ENCODE peak calls at places on chromosomes 16 and 17, in nine cellular contexts. U is stomach; P is AG04450; G is SK-N-SH; B is neuronal stem cell; R is CD8-positive, alpha-beta T cell; O is effector memory CD4-positive, alpha-beta T cell; N is esophagus muscularis mucosa; D is adrenal gland. J is an unnamed sample.

GRCh38 chr17:80028030-80028429 is 7.6 kb downstream of the TBC1D16 start:
- DNase-seq in D (peak; percentile 32), U (no peak), G (no peak), R (no peak), B (no peak), O (no peak), N (no peak), P (no peak), J (peak; percentile 73)

GRCh38 chr17:29930399-29931010 is 477 bp upstream of the SSH2 start:
- DNase-seq in U (no peak), R (no peak), O (no peak), G (no peak), B (peak; percentile 57), P (no peak), D (no peak), N (no peak), J (no peak)

GRCh38 chr16:1379863-1380174 is 28.1 kb downstream of the GNPTG start:
- DNase-seq in R (no peak), U (no peak), B (no peak), D (no peak), O (no peak), N (no peak), G (no peak), P (no peak), J (peak; percentile 86)

GRCh38 chr16:89922477-89922883 is 662 bp upstream of the TUBB3 start:
- DNase-seq in O (no peak), B (peak; percentile 61), D (peak; percentile 99), P (peak; percentile 72), G (peak; percentile 75), U (peak; percentile 50), N (no peak), R (no peak), J (no peak)

GRCh38 chr16:35170610-35171009 is 1711.2 kb downstream of the TP53TG3F start:
- DNase-seq in R (no peak), U (no peak), N (no peak), G (no peak), P (no peak), O (no peak), D (no peak), B (no peak), J (no peak)

GRCh38 chr16:15963307-15963910 is 14.0 kb downstream of the ABCC1 start:
- DNase-seq in N (no peak), G (no peak), U (no peak), D (no peak), B (no peak), O (no peak), P (no peak), R (no peak), J (no peak)

GRCh38 chr17:28112199-28112995 is 69.9 kb downstream of the NLK start:
- DNase-seq in G (no peak), O (no peak), P (no peak), B (no peak), U (no peak), R (no peak), N (no peak), D (peak; percentile 12), J (no peak)

GRCh38 chr16:78473031-78473699 is 373.7 kb downstream of the WWOX start:
- DNase-seq in B (no peak), P (no peak), D (no peak), N (no peak), R (no peak), O (no peak), U (no peak), G (no peak), J (no peak)

GRCh38 chr17:61393550-61393903 is 6.1 kb upstream of the TBX2 start:
- DNase-seq in D (no peak), G (peak; percentile 66), N (no peak), O (no peak), U (no peak), P (no peak), R (no peak), B (no peak), J (peak; percentile 21)

GRCh38 chr17:13244511-13244910 is 226.7 kb upstream of the ELAC2 start:
- DNase-seq in O (no peak), U (no peak), G (no peak), N (no peak), P (no peak), R (no peak), D (no peak), B (no peak), J (no peak)

GRCh38 chr17:48240562-48241130 is 133.1 kb downstream of the SNX11 start:
- DNase-seq in U (no peak), B (no peak), O (no peak), G (no peak), P (no peak), N (no peak), D (no peak), R (no peak), J (no peak)

GRCh38 chr17:48588519-48588918 is 1.5 kb downstream of the HOXB3 start:
- DNase-seq in B (no peak), P (no peak), G (no peak), R (no peak), O (no peak), U (no peak), D (no peak), N (no peak), J (no peak)

GRCh38 chr16:12496866-12497265 is 306.8 kb downstream of the CPPED1 start:
- DNase-seq in N (no peak), R (no peak), O (no peak), B (no peak), P (no peak), U (no peak), G (no peak), D (no peak), J (no peak)

GRCh38 chr17:47803751-47804150 is 17.8 kb downstream of the OSBPL7 start:
- DNase-seq in D (no peak), G (peak; percentile 32), R (no peak), B (no peak), U (peak; percentile 7), P (no peak), N (no peak), O (no peak), J (no peak)

GRCh38 chr16:1014221-1014620 is 32.7 kb downstream of the SOX8 start:
- DNase-seq in P (no peak), D (no peak), N (no peak), G (no peak), U (no peak), B (no peak), R (no peak), O (no peak), J (no peak)

GRCh38 chr16:81997738-81998137 is 13.5 kb downstream of the SDR42E1 start:
- DNase-seq in U (no peak), D (peak; percentile 26), O (no peak), R (no peak), P (peak; percentile 11), N (no peak), B (no peak), G (no peak), J (no peak)

GRCh38 chr17:27879987-27880608 is 13.1 kb downstream of the LYRM9 start:
- DNase-seq in D (peak; percentile 84), O (peak; percentile 27), G (peak; percentile 88), R (peak; percentile 41), U (peak; percentile 74), P (peak; percentile 29), N (no peak), B (peak; percentile 67), J (peak; percentile 69)

GRCh38 chr17:48610282-48611211 is at the start of gene HOXB7:
- DNase-seq in P (no peak), B (no peak), N (no peak), G (peak; percentile 79), U (peak; percentile 45), D (peak; percentile 81), O (no peak), R (peak; percentile 57), J (peak; percentile 76)

GRCh38 chr17:42438600-42439567 is 15.8 kb upstream of the CAVIN1 start:
- DNase-seq in G (no peak), U (peak; percentile 46), O (no peak), P (no peak), D (peak; percentile 55), R (no peak), B (no peak), N (no peak), J (no peak)

DNA sequence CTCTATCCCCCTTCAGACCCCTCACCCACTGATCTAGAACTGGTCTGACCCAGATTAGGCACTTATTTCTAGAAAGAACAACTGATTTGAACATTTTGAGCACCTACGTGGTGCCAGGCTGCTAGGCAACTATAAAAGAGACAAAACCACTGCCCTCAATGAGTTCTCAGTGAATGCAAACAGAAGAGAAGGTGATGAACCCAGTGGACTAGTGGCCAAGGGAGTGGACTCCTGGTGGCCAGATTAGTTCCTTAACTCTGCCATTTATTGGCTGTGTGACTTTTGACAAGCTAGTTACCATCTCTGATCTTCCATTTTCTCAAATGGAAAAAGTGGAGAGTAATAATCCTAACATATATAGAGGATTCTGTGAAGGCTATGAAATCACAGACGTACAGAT is 259.1 kb upstream of the SALL1 start:
- DNase-seq in R (no peak), N (no peak), D (no peak), P (no peak), G (no peak), B (no peak), U (no peak), O (no peak), J (no peak)
- H3K27ac ChIP-seq in R (no peak overlapping the region), N (no peak overlapping the region), D (no peak overlapping the region), P (no peak overlapping the region), G (no peak overlapping the region), B (no peak overlapping the region), U (no peak overlapping the region), O (no peak overlapping the region), J (peak overlapping the region; percentile 85)

GRCh38 chr16:10162981-10163380 is 19.2 kb downstream of the GRIN2A start:
- DNase-seq in G (no peak), R (no peak), N (no peak), P (no peak), B (no peak), U (no peak), O (no peak), D (no peak), J (no peak)
- H3K4me3 ChIP-seq in G (no peak overlapping the region), R (no peak overlapping the region), N (no peak overlapping the region), P (no peak overlapping the region), B (no peak overlapping the region), U (no peak overlapping the region), O (no peak overlapping the region), D (no peak overlapping the region), J (no peak overlapping the region)

DNA sequence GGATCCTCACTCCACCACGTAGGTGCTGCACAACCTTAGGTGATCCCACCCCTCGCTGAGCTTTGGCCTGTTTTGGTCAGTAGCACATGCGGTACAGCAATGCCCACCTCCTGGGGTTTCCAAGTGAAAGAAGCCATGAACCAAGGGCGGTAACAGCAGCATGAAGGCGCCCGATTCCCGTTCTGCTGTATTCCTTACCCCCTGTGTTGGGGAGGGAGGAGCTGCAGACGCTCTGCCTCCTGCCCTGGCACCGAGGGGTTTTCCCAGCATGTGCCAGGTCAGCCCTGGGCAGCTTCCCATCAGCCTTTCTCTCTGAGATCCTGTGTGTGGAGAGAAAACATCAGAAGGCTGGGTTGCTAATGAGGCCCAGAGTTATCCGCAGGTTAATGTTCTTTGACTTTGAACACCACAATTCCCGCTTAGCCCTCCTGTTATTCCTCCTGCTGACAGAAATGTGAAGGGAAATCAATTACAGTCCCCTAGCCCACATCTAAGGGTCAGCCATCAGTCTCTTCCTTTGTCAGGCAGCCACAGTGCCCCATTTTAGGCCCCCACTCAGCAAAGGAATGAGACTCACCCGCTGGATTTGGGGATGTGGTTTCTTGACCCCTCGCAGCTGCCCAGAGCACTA is 168.3 kb downstream of the KATNIP start:
- DNase-seq in N (no peak), D (no peak), B (no peak), R (no peak), U (no peak), G (no peak), P (no peak), O (no peak), J (peak; percentile 16)
- H3K27ac ChIP-seq in N (peak overlapping the region; percentile 65), D (no peak overlapping the region), B (peak overlapping the region; percentile 9), R (no peak overlapping the region), U (no peak overlapping the region), G (peak overlapping the region; percentile 65), P (no peak overlapping the region), O (no peak overlapping the region), J (peak overlapping the region; percentile 44)

GRCh38 chr17:19379306-19380075 is 1.2 kb downstream of the MAPK7 start:
- DNase-seq in O (no peak), D (no peak), U (no peak), R (no peak), G (no peak), B (no peak), N (no peak), P (no peak), J (no peak)
- H3K4me3 ChIP-seq in O (no peak overlapping the region), D (peak overlapping the region; percentile 59), U (peak overlapping the region; percentile 95), R (no peak overlapping the region), G (peak overlapping the region; percentile 87), B (peak overlapping the region; percentile 93), N (peak overlapping the region; percentile 91), P (peak overlapping the region; percentile 83), J (peak overlapping the region; percentile 94)